ENCODE peak calls at places on chromosomes 12 and 14, in five cellular contexts. One of them, this sample, is unnamed.

GRCh38 chr12:76037130-76038105 is 5.8 kb upstream of the PHLDA1 start:
- DNase-seq in IMR-90: peak
- DNase-seq in Peyer's patch: no peak
- DNase-seq in tibial nerve: peak
- DNase-seq in H54: no peak
- DNase-seq in this sample: no peak

GRCh38 chr14:56580317-56580711 is 716 bp downstream of the TMEM260 start:
- DNase-seq in Peyer's patch: no peak
- DNase-seq in H54: no peak
- DNase-seq in IMR-90: no peak
- DNase-seq in tibial nerve: no peak
- DNase-seq in this sample: no peak

GRCh38 chr12:104790296-104791125 is 167.6 kb downstream of the SLC41A2 start:
- DNase-seq in tibial nerve: peak
- DNase-seq in H54: peak
- DNase-seq in Peyer's patch: peak
- DNase-seq in IMR-90: peak
- DNase-seq in this sample: no peak

GRCh38 chr12:131368073-131369071 is 342.5 kb upstream of the SFSWAP start:
- DNase-seq in H54: no peak
- DNase-seq in IMR-90: no peak
- DNase-seq in tibial nerve: no peak
- DNase-seq in Peyer's patch: no peak
- DNase-seq in this sample: no peak

GRCh38 chr12:54167500-54167896 is 21.3 kb downstream of the SMUG1 start:
- DNase-seq in H54: no peak
- DNase-seq in tibial nerve: no peak
- DNase-seq in Peyer's patch: no peak
- DNase-seq in IMR-90: no peak
- DNase-seq in this sample: no peak

GRCh38 chr12:104686196-104686595 is 229.4 kb downstream of the CHST11 start:
- DNase-seq in H54: peak
- DNase-seq in tibial nerve: no peak
- DNase-seq in Peyer's patch: no peak
- DNase-seq in IMR-90: peak
- DNase-seq in this sample: no peak

GRCh38 chr12:113932411-113933196 is 33.5 kb downstream of the RBM19 start:
- DNase-seq in IMR-90: peak
- DNase-seq in H54: no peak
- DNase-seq in tibial nerve: peak
- DNase-seq in Peyer's patch: no peak
- DNase-seq in this sample: peak

GRCh38 chr12:15532364-15532977 is 210.2 kb downstream of the PTPRO start:
- DNase-seq in IMR-90: peak
- DNase-seq in tibial nerve: peak
- DNase-seq in H54: peak
- DNase-seq in Peyer's patch: peak
- DNase-seq in this sample: no peak

GRCh38 chr12:90274407-90274806 is 565.8 kb upstream of the ATP2B1 start:
- DNase-seq in H54: no peak
- DNase-seq in IMR-90: no peak
- DNase-seq in tibial nerve: no peak
- DNase-seq in Peyer's patch: no peak
- DNase-seq in this sample: no peak

GRCh38 chr14:37150414-37150813 is 22.0 kb downstream of the SLC25A21 start:
- DNase-seq in H54: no peak
- DNase-seq in Peyer's patch: no peak
- DNase-seq in tibial nerve: no peak
- DNase-seq in IMR-90: peak
- DNase-seq in this sample: no peak

GRCh38 chr14:71532349-71532748 is 399.9 kb upstream of the RGS6 start:
- DNase-seq in tibial nerve: peak
- DNase-seq in H54: no peak
- DNase-seq in IMR-90: peak
- DNase-seq in Peyer's patch: no peak
- DNase-seq in this sample: no peak

GRCh38 chr14:79356040-79356439 is 855.3 kb downstream of the DIO2 start:
- DNase-seq in IMR-90: peak
- DNase-seq in H54: no peak
- DNase-seq in tibial nerve: no peak
- DNase-seq in Peyer's patch: no peak
- DNase-seq in this sample: no peak

GRCh38 chr12:108381793-108382436 is 42.8 kb upstream of the CMKLR1 start:
- DNase-seq in IMR-90: no peak
- DNase-seq in Peyer's patch: no peak
- DNase-seq in tibial nerve: no peak
- DNase-seq in H54: no peak
- DNase-seq in this sample: no peak

GRCh38 chr14:42930058-42930457 is 1323.4 kb downstream of the LRFN5 start:
- DNase-seq in Peyer's patch: no peak
- DNase-seq in tibial nerve: no peak
- DNase-seq in H54: no peak
- DNase-seq in IMR-90: peak
- DNase-seq in this sample: peak

GRCh38 chr14:72451081-72451972 is 442.6 kb downstream of the DPF3 start:
- DNase-seq in H54: no peak
- DNase-seq in tibial nerve: no peak
- DNase-seq in Peyer's patch: peak
- DNase-seq in IMR-90: no peak
- DNase-seq in this sample: no peak

GRCh38 chr14:51305761-51306160 is 65.7 kb downstream of the TMX1 start:
- DNase-seq in H54: no peak
- DNase-seq in IMR-90: no peak
- DNase-seq in tibial nerve: no peak
- DNase-seq in Peyer's patch: no peak
- DNase-seq in this sample: no peak

GRCh38 chr12:93571854-93572711 is at the start of gene SOCS2:
- DNase-seq in H54: peak
- DNase-seq in IMR-90: peak
- DNase-seq in tibial nerve: peak
- DNase-seq in Peyer's patch: peak
- DNase-seq in this sample: no peak
- TF ChIP-seq POLR2A in H54: peak
- TF ChIP-seq POLR2A in IMR-90: no peak
- TF ChIP-seq POLR2A in tibial nerve: no peak
- TF ChIP-seq POLR2A in Peyer's patch: no peak
- TF ChIP-seq POLR2A in this sample: no peak

GRCh38 chr12:12560587-12561304 is 1.9 kb downstream of the DUSP16 start:
- DNase-seq in H54: peak
- DNase-seq in IMR-90: peak
- DNase-seq in Peyer's patch: peak
- DNase-seq in tibial nerve: peak
- DNase-seq in this sample: peak
- TF ChIP-seq POLR2A in H54: no peak
- TF ChIP-seq POLR2A in IMR-90: no peak
- TF ChIP-seq POLR2A in Peyer's patch: peak
- TF ChIP-seq POLR2A in tibial nerve: peak
- TF ChIP-seq POLR2A in this sample: no peak

GRCh38 chr12:116454950-116455447 is 104.2 kb upstream of the MAP1LC3B2 start:
- DNase-seq in Peyer's patch: no peak
- DNase-seq in H54: peak
- DNase-seq in IMR-90: peak
- DNase-seq in tibial nerve: no peak
- DNase-seq in this sample: no peak
- TF ChIP-seq POLR2A in Peyer's patch: no peak
- TF ChIP-seq POLR2A in H54: no peak
- TF ChIP-seq POLR2A in IMR-90: peak
- TF ChIP-seq POLR2A in tibial nerve: no peak
- TF ChIP-seq POLR2A in this sample: no peak

DNA sequence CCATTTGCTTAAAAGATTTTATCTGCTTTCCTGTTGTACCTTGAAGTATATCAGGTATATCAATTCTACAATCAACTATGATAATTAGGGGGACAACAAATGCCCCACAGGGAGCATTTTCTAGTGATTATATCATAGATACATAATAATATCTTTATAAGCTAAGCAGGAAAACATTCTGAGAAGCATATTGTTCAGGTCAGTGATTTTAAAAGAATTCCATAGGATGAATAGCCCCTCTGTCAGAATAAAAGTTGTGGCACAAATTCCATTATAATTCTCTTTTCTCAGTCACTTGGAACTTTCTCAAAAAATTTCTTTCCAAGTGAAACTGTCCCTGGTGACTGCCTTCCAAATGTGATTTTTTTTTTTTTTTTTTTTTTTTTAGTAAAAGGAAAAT is 32.9 kb upstream of the HMGA2 start:
- DNase-seq in tibial nerve: no peak
- DNase-seq in Peyer's patch: no peak
- DNase-seq in H54: no peak
- DNase-seq in IMR-90: no peak
- DNase-seq in this sample: no peak
- TF ChIP-seq POLR2A in tibial nerve: no peak
- TF ChIP-seq POLR2A in Peyer's patch: no peak
- TF ChIP-seq POLR2A in H54: no peak
- TF ChIP-seq POLR2A in IMR-90: no peak
- TF ChIP-seq POLR2A in this sample: no peak

GRCh38 chr12:95118138-95118787 is 44.8 kb upstream of the NR2C1 start:
- DNase-seq in tibial nerve: no peak
- DNase-seq in Peyer's patch: no peak
- DNase-seq in H54: peak
- DNase-seq in IMR-90: peak
- DNase-seq in this sample: no peak
- TF ChIP-seq POLR2A in tibial nerve: no peak
- TF ChIP-seq POLR2A in Peyer's patch: no peak
- TF ChIP-seq POLR2A in H54: no peak
- TF ChIP-seq POLR2A in IMR-90: no peak
- TF ChIP-seq POLR2A in this sample: no peak

GRCh38 chr12:4030938-4031702 is 157.9 kb upstream of the PARP11 start:
- DNase-seq in tibial nerve: peak
- DNase-seq in Peyer's patch: peak
- DNase-seq in H54: peak
- DNase-seq in IMR-90: peak
- DNase-seq in this sample: peak
- TF ChIP-seq POLR2A in tibial nerve: peak
- TF ChIP-seq POLR2A in Peyer's patch: peak
- TF ChIP-seq POLR2A in H54: no peak
- TF ChIP-seq POLR2A in IMR-90: peak
- TF ChIP-seq POLR2A in this sample: peak

GRCh38 chr12:57744194-57744776 is 554 bp upstream of the TSPAN31 start:
- DNase-seq in Peyer's patch: peak
- DNase-seq in IMR-90: peak
- DNase-seq in H54: no peak
- DNase-seq in tibial nerve: peak
- DNase-seq in this sample: no peak
- TF ChIP-seq POLR2A in Peyer's patch: no peak
- TF ChIP-seq POLR2A in IMR-90: no peak
- TF ChIP-seq POLR2A in H54: peak
- TF ChIP-seq POLR2A in tibial nerve: no peak
- TF ChIP-seq POLR2A in this sample: no peak

This sample was measured in gastrocnemius medialis.